ENCODE peak calls at places on chromosomes 5 and 9, in four cellular contexts. I is keratinocyte, O is heart left ventricle, F is GM04504. V is an unnamed sample.
A peak's percentile ranks its signal among the peaks of the same experiment; 100 is the strongest.

GRCh38 chr9:4225291-4226119 is 74.4 kb downstream of the GLIS3 start:
- DNase-seq in I (peak; percentile 42), O (no peak), F (peak; percentile 74), V (no peak)

GRCh38 chr5:34564706-34565235 is 91.4 kb upstream of the RAI14 start:
- DNase-seq in F (no peak), I (no peak), O (peak; percentile 42), V (no peak)

GRCh38 chr5:98218838-98219237 is 554.6 kb upstream of the RGMB start:
- DNase-seq in F (no peak), I (no peak), O (no peak), V (no peak)

GRCh38 chr5:175820230-175820629 is 51.1 kb upstream of the CPLX2 start:
- DNase-seq in O (no peak), I (no peak), F (no peak), V (no peak)

GRCh38 chr9:97564291-97565175 is 63.1 kb downstream of the TMOD1 start:
- DNase-seq in I (no peak), F (peak; percentile 25), O (peak; percentile 38), V (no peak)

GRCh38 chr5:59341155-59341554 is 552.4 kb downstream of the PDE4D start:
- DNase-seq in F (no peak), O (no peak), I (no peak), V (no peak)

GRCh38 chr9:86487222-86487841 is 133.1 kb upstream of the TUT7 start:
- DNase-seq in O (no peak), I (peak; percentile 23), F (peak; percentile 45), V (peak; percentile 63)

GRCh38 chr9:127384901-127385300 is 12.1 kb upstream of the SLC2A8 start:
- DNase-seq in F (no peak), O (no peak), I (no peak), V (no peak)